ENCODE peak calls at places on chromosomes 7 and 10, in seven cellular contexts. P, G, W, I, B, V and X are unnamed samples.

GRCh38 chr10:74628136-74628535 is 198.3 kb upstream of the KAT6B start:
- DNase-seq in P (no peak), G (no peak), W (no peak), I (no peak), B (no peak), V (no peak), X (no peak)

GRCh38 chr10:8138471-8138870 is 84.0 kb downstream of the GATA3 start:
- DNase-seq in P (no peak), G (no peak), W (no peak), I (no peak), B (peak; percentile 66), V (no peak), X (peak; percentile 53)

GRCh38 chr10:75165684-75166622 is 44.6 kb upstream of the VDAC2 start:
- DNase-seq in P (no peak), G (no peak), W (no peak), I (no peak), B (peak; percentile 56), V (no peak), X (peak; percentile 51)

GRCh38 chr10:103605359-103606156 is 112.1 kb downstream of the NEURL1 start:
- DNase-seq in P (peak; percentile 45), G (no peak), W (peak; percentile 32), I (peak; percentile 60), B (peak; percentile 27), V (no peak), X (peak; percentile 73)

GRCh38 chr10:108850138-108850854 is 1073.0 kb downstream of the XPNPEP1 start:
- DNase-seq in P (no peak), G (no peak), W (no peak), I (no peak), B (no peak), V (no peak), X (no peak)

GRCh38 chr7:112201421-112201820 is 4.8 kb downstream of the DOCK4 start:
- DNase-seq in P (no peak), G (no peak), W (no peak), I (peak; percentile 57), B (peak; percentile 71), V (no peak), X (peak; percentile 58)

GRCh38 chr10:27527597-27528295 is 23.6 kb downstream of the RAB18 start:
- DNase-seq in P (no peak), G (no peak), W (no peak), I (no peak), B (no peak), V (no peak), X (peak; percentile 20)

GRCh38 chr10:74207681-74208080 is 56.7 kb downstream of the ADK start:
- DNase-seq in P (no peak), G (no peak), W (no peak), I (no peak), B (no peak), V (no peak), X (no peak)

GRCh38 chr7:43553999-43554398 is 28.9 kb upstream of the STK17A start:
- DNase-seq in P (no peak), G (no peak), W (no peak), I (peak; percentile 69), B (peak; percentile 46), V (no peak), X (peak; percentile 83)

GRCh38 chr10:48604408-48605263 is at the start of gene ARHGAP22:
- DNase-seq in P (no peak), G (no peak), W (peak; percentile 22), I (peak; percentile 31), B (peak; percentile 52), V (no peak), X (peak; percentile 28)

GRCh38 chr7:74535951-74536356 is 82.2 kb downstream of the GTF2IRD1 start:
- DNase-seq in P (no peak), G (no peak), W (no peak), I (no peak), B (no peak), V (no peak), X (no peak)

GRCh38 chr7:85529831-85530230 is 343.0 kb upstream of the SEMA3D start:
- DNase-seq in P (no peak), G (no peak), W (no peak), I (peak; percentile 43), B (peak; percentile 87), V (no peak), X (peak; percentile 71)

GRCh38 chr10:116097239-116097751 is 175.7 kb downstream of the GFRA1 start:
- DNase-seq in P (no peak), G (no peak), W (no peak), I (no peak), B (no peak), V (no peak), X (no peak)

GRCh38 chr7:130180571-130180971 is 24.6 kb downstream of the TMEM209 start:
- DNase-seq in P (no peak), G (no peak), W (no peak), I (no peak), B (peak; percentile 36), V (no peak), X (no peak)

GRCh38 chr7:68491523-68492358 is 1106.5 kb upstream of the AUTS2 start:
- DNase-seq in P (no peak), G (no peak), W (no peak), I (no peak), B (no peak), V (no peak), X (no peak)

GRCh38 chr10:59018977-59019376 is 157.5 kb upstream of the PHYHIPL start:
- DNase-seq in P (no peak), G (no peak), W (no peak), I (no peak), B (no peak), V (no peak), X (no peak)

GRCh38 chr10:104924101-104924795 is 283.2 kb downstream of the SORCS3 start:
- DNase-seq in P (no peak), G (no peak), W (no peak), I (no peak), B (no peak), V (no peak), X (no peak)

DNA sequence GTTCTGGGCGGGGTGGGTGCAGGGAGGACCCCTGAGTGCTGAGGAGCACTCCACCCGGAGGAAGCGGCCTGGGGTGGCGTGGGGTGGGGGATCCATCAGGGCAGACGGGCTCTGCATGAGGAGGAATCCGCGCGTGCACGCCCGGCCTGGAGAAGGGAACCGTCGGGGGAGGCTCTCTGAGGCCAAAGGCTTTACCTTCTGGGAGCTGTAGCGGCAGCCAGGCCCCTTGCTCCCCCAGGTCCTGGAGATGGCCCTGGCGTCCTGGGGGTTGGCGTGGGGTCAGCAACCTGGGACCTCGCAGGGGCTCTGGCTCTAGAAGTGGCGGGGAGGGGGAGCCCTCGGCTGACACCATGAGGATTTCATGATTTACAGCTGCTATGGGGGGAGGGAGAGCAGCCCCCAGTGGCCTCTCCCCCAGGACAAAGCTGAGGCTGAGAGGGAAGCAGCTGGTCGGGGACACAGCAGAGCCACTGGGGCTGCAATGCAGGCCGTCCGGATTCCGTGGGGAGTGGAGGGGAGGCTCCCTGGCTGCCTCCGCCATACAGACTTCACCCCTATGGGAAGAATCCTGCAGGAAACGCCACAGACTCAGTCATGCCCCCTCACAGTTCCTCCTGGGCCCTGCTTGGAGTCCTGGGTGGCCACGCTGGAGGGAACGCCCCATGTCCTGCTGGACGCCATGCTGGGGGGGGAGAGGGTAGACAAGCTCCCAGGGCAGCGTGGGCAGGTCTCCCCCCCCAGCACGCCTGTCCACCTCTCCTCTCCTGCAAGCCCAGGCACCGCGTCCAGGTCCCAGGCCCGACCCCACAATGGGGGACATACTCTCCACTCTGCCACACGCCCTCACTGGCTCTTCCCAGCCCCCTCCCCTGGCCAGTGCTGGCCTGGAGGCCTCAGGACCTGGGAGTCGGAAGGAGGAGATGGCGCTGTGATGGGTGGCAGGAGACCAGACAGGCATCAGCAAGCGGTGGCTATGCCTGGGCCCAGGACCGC is 243.5 kb downstream of the ELFN1 start:
- DNase-seq in P (no peak), G (no peak), W (no peak), I (no peak), B (no peak), V (peak; percentile 68), X (no peak)
- H3K4me3 ChIP-seq in P (no peak overlapping the region), G (no peak overlapping the region), W (peak overlapping the region; percentile 30), I (no peak overlapping the region), B (no peak overlapping the region), V (no peak overlapping the region), X (no peak overlapping the region)

DNA sequence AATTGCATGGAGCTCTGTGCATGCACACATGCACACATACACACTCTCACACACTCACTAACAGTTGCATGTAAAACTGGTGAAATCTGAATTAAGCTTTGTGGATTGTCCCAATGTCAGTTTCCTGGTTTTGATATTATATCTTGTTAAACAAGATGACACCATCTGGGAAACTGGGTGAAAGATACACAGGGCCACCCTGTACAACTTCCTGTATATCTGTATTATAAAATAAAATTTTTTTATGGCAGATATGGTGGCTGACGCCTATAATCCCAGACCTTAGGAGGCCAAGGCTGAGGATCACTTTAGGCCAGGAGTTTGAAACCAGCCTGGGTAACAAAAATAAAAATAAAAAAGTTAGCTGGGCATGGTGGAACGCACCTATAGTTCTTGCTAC is 87.4 kb downstream of the PTPN20 start:
- DNase-seq in P (no peak), G (no peak), W (no peak), I (no peak), B (no peak), V (no peak), X (no peak)
- TF ChIP-seq CTCF in P (no peak), G (no peak), W (no peak), I (no peak), B (no peak), V (no peak), X (no peak)

GRCh38 chr7:27198138-27198841 is 1.6 kb downstream of the HOXA13 start:
- DNase-seq in P (peak; percentile 9), G (no peak), W (no peak), I (no peak), B (no peak), V (no peak), X (no peak)
- H3K4me3 ChIP-seq in P (no peak overlapping the region), G (no peak overlapping the region), W (no peak overlapping the region), I (no peak overlapping the region), B (no peak overlapping the region), V (no peak overlapping the region), X (no peak overlapping the region)

GRCh38 chr7:13742719-13743640 is 246.5 kb downstream of the ETV1 start:
- DNase-seq in P (peak; percentile 29), G (no peak), W (no peak), I (peak; percentile 66), B (peak; percentile 77), V (no peak), X (peak; percentile 75)
- TF ChIP-seq CTCF in P (peak; percentile 53), G (peak; percentile 27), W (no peak), I (peak; percentile 70), B (peak; percentile 58), V (no peak), X (peak; percentile 60)

GRCh38 chr10:15213461-15213861 is 45.0 kb upstream of the NMT2 start:
- DNase-seq in P (no peak), G (no peak), W (no peak), I (no peak), B (no peak), V (no peak), X (no peak)
- H3K4me3 ChIP-seq in P (no peak overlapping the region), G (no peak overlapping the region), W (no peak overlapping the region), I (no peak overlapping the region), B (no peak overlapping the region), V (no peak overlapping the region), X (no peak overlapping the region)

GRCh38 chr10:93493162-93493561 is 3.2 kb upstream of the CEP55 start:
- DNase-seq in P (no peak), G (no peak), W (no peak), I (no peak), B (no peak), V (no peak), X (no peak)
- TF ChIP-seq CTCF in P (no peak), G (no peak), W (no peak), I (peak; percentile 9), B (no peak), V (no peak), X (no peak)